ENCODE peak calls at places on chromosome 14, in seven cellular contexts. C, G, U, I, J, T and W are unnamed samples.

GRCh38 chr14:92596328-92596943 is 82.9 kb downstream of the RIN3 start:
- DNase-seq in C (no peak), U (no peak), G (no peak), J (no peak), I (no peak), T (no peak), W (no peak)

GRCh38 chr14:80584638-80585505 is 356.7 kb downstream of the CEP128 start:
- DNase-seq in U (no peak), I (no peak), G (no peak), C (peak; percentile 61), T (peak; percentile 40), J (no peak), W (no peak)

GRCh38 chr14:92463141-92463540 is 50.4 kb upstream of the RIN3 start:
- DNase-seq in G (no peak), I (no peak), C (no peak), T (no peak), U (no peak), J (no peak), W (no peak)

GRCh38 chr14:51208982-51209381 is 31.1 kb upstream of the TMX1 start:
- DNase-seq in J (no peak), T (no peak), G (no peak), U (no peak), C (no peak), I (no peak), W (no peak)

GRCh38 chr14:70642313-70643235 is 858 bp downstream of the TTC9 start:
- DNase-seq in C (no peak), U (peak; percentile 1), T (no peak), J (no peak), G (no peak), I (no peak), W (peak; percentile 20)

GRCh38 chr14:56862843-56863242 is 52.6 kb upstream of the OTX2 start:
- DNase-seq in I (no peak), C (no peak), U (no peak), T (no peak), J (no peak), G (no peak), W (no peak)

GRCh38 chr14:24053548-24054323 is 1.9 kb downstream of the CARMIL3 start:
- DNase-seq in J (no peak), T (no peak), U (no peak), G (no peak), I (no peak), C (no peak), W (no peak)

GRCh38 chr14:73935666-73936065 is 14.2 kb downstream of the FAM161B start:
- DNase-seq in T (no peak), J (peak; percentile 52), I (no peak), C (peak; percentile 19), G (no peak), U (peak; percentile 27), W (peak; percentile 33)

GRCh38 chr14:95272057-95272456 is 47.7 kb downstream of the CLMN start:
- DNase-seq in U (no peak), I (no peak), C (no peak), T (no peak), G (no peak), J (no peak), W (no peak)

GRCh38 chr14:35420036-35420811 is 15.7 kb upstream of the NFKBIA start:
- DNase-seq in G (no peak), I (no peak), C (peak; percentile 58), T (peak; percentile 84), U (peak; percentile 65), J (peak; percentile 40), W (peak; percentile 71)

GRCh38 chr14:32022938-32023466 is 54.1 kb upstream of the ARHGAP5 start:
- DNase-seq in G (no peak), C (peak; percentile 61), I (no peak), J (no peak), U (peak; percentile 57), T (no peak), W (no peak)

GRCh38 chr14:24982472-24983155 is 67.3 kb downstream of the STXBP6 start:
- DNase-seq in U (peak; percentile 78), J (peak; percentile 41), C (peak; percentile 93), I (no peak), G (no peak), T (peak; percentile 20), W (no peak)

GRCh38 chr14:41423503-41423902 is 183.2 kb upstream of the LRFN5 start:
- DNase-seq in G (no peak), U (no peak), C (peak; percentile 7), I (no peak), T (peak; percentile 13), J (no peak), W (no peak)

GRCh38 chr14:61474671-61475070 is 153.3 kb downstream of the PRKCH start:
- DNase-seq in I (no peak), C (peak; percentile 47), J (no peak), U (no peak), G (no peak), T (no peak), W (no peak)

GRCh38 chr14:50974118-50974517 is 29.8 kb upstream of the PYGL start:
- DNase-seq in I (no peak), G (no peak), U (no peak), T (no peak), J (no peak), C (no peak), W (no peak)

GRCh38 chr14:56310643-56311042 is 192.4 kb downstream of the PELI2 start:
- DNase-seq in C (peak; percentile 63), U (peak; percentile 19), J (no peak), G (no peak), I (no peak), T (peak; percentile 15), W (no peak)

GRCh38 chr14:34539407-34540180 is at the start of gene EAPP:
- DNase-seq in U (peak; percentile 99), G (no peak), T (peak; percentile 86), I (peak; percentile 98), C (peak; percentile 98), J (peak; percentile 97), W (peak; percentile 98)

GRCh38 chr14:38197001-38197760 is 10.5 kb upstream of the SSTR1 start:
- DNase-seq in U (peak; percentile 80), G (no peak), C (peak; percentile 10), T (no peak), J (no peak), I (no peak), W (peak; percentile 38)

GRCh38 chr14:76346391-76347160 is 29.4 kb upstream of the ESRRB start:
- DNase-seq in G (no peak), U (no peak), I (no peak), J (no peak), T (no peak), C (peak; percentile 8), W (no peak)